ENCODE peak calls at places on chromosomes 11 and 22, in four cellular contexts. U is kidney tubule cell; C is IMR-90; I is naive thymus-derived CD8-positive, alpha-beta T cell. R is an unnamed sample.

GRCh38 chr22:49548356-49549202 is 279.1 kb downstream of the BRD1 start:
- DNase-seq in U (no peak), C (no peak), I (no peak), R (peak)

GRCh38 chr22:20422271-20422958 is 15.2 kb downstream of the SCARF2 start:
- DNase-seq in I (no peak), U (no peak), C (peak), R (no peak)

GRCh38 chr22:17842386-17842785 is 68.1 kb upstream of the BID start:
- DNase-seq in I (peak), U (peak), C (no peak), R (no peak)

GRCh38 chr22:17460895-17461294 is 91.6 kb downstream of the CECR2 start:
- DNase-seq in U (no peak), C (no peak), I (no peak), R (no peak)

GRCh38 chr11:77156396-77157195 is 28.6 kb downstream of the MYO7A start:
- DNase-seq in C (no peak), I (no peak), U (no peak), R (no peak)

GRCh38 chr22:25806579-25806978 is 64.6 kb downstream of the MYO18B start:
- DNase-seq in I (no peak), C (no peak), U (no peak), R (no peak)

GRCh38 chr11:96246718-96247540 is 96.1 kb downstream of the MAML2 start:
- DNase-seq in I (no peak), U (peak), C (peak), R (no peak)

GRCh38 chr11:65181569-65182257 is at the start of gene CAPN1:
- DNase-seq in U (peak), C (peak), I (peak), R (no peak)

GRCh38 chr11:66278396-66279091 is 569 bp downstream of the CNIH2 start:
- DNase-seq in U (peak), C (no peak), I (peak), R (no peak)

GRCh38 chr22:48391171-48391711 is 1436.4 kb downstream of the BRD1 start:
- DNase-seq in C (no peak), I (no peak), U (no peak), R (no peak)

GRCh38 chr11:396948-397548 is 3.0 kb downstream of the PKP3 start:
- DNase-seq in U (peak), C (peak), I (no peak), R (peak)

GRCh38 chr22:47604563-47604962 is 842.1 kb downstream of the TBC1D22A start:
- DNase-seq in C (no peak), I (no peak), U (no peak), R (no peak)

GRCh38 chr11:96238563-96239166 is 104.3 kb downstream of the MAML2 start:
- DNase-seq in C (peak), U (no peak), I (no peak), R (peak)

GRCh38 chr11:95338430-95338991 is 107.5 kb upstream of the SESN3 start:
- DNase-seq in U (peak), C (peak), I (no peak), R (peak)

GRCh38 chr11:108733479-108734116 is 68.7 kb downstream of the DDX10 start:
- DNase-seq in I (no peak), C (peak), U (peak), R (no peak)

GRCh38 chr11:44159848-44160721 is 64.6 kb downstream of the EXT2 start:
- DNase-seq in U (no peak), I (no peak), C (no peak), R (peak)

R was measured in NCI-H524.